ENCODE peak calls at places on chromosomes 13 and 19, in ten cellular contexts. R, M, O, T, I, Q, Y, X, A and D are unnamed samples.

GRCh38 chr13:94251801-94252200 is 227.7 kb downstream of the DCT start:
- DNase-seq in R (no peak), M (no peak), O (peak), T (peak), I (peak), Q (peak), Y (no peak), X (no peak), A (no peak), D (peak)

GRCh38 chr13:30905932-30906383 is at the start of gene MEDAG:
- DNase-seq in R (no peak), M (peak), O (peak), T (no peak), I (no peak), Q (peak), Y (peak), X (no peak), A (peak), D (peak)

GRCh38 chr19:4278460-4278901 is 585 bp upstream of the SHD start:
- DNase-seq in R (no peak), M (no peak), O (no peak), T (no peak), I (no peak), Q (no peak), Y (no peak), X (no peak), A (no peak), D (no peak)

GRCh38 chr19:39132344-39132969 is 6.9 kb downstream of the PAK4 start:
- DNase-seq in R (no peak), M (no peak), O (no peak), T (no peak), I (no peak), Q (no peak), Y (no peak), X (no peak), A (no peak), D (no peak)

GRCh38 chr13:93982189-93982918 is 497.1 kb downstream of the DCT start:
- DNase-seq in R (no peak), M (no peak), O (no peak), T (peak), I (no peak), Q (no peak), Y (no peak), X (no peak), A (no peak), D (no peak)

GRCh38 chr19:10226376-10227214 is 4.5 kb downstream of the S1PR2 start:
- DNase-seq in R (no peak), M (peak), O (peak), T (no peak), I (peak), Q (peak), Y (no peak), X (no peak), A (peak), D (peak)

GRCh38 chr19:3576696-3577443 is 4.1 kb downstream of the HMG20B start:
- DNase-seq in R (no peak), M (no peak), O (no peak), T (peak), I (peak), Q (peak), Y (peak), X (no peak), A (peak), D (peak)

GRCh38 chr19:34189199-34189916 is 17.1 kb downstream of the LSM14A start:
- DNase-seq in R (no peak), M (no peak), O (no peak), T (no peak), I (no peak), Q (no peak), Y (no peak), X (no peak), A (no peak), D (no peak)

GRCh38 chr19:408441-409005 is 424 bp downstream of the C2CD4C start:
- DNase-seq in R (no peak), M (peak), O (no peak), T (peak), I (no peak), Q (no peak), Y (no peak), X (no peak), A (peak), D (no peak)

GRCh38 chr19:33946535-33947323 is 150.1 kb downstream of the KCTD15 start:
- DNase-seq in R (no peak), M (no peak), O (no peak), T (no peak), I (no peak), Q (no peak), Y (no peak), X (no peak), A (no peak), D (no peak)

GRCh38 chr13:110323172-110323851 is 16.2 kb downstream of the COL4A2 start:
- DNase-seq in R (no peak), M (no peak), O (peak), T (peak), I (no peak), Q (no peak), Y (no peak), X (no peak), A (peak), D (no peak)

GRCh38 chr13:30577381-30577780 is 40.3 kb upstream of the USPL1 start:
- DNase-seq in R (no peak), M (no peak), O (peak), T (no peak), I (peak), Q (no peak), Y (no peak), X (no peak), A (no peak), D (no peak)

GRCh38 chr13:68380041-68380973 is 1150.2 kb upstream of the PCDH9 start:
- DNase-seq in R (no peak), M (no peak), O (no peak), T (no peak), I (no peak), Q (no peak), Y (no peak), X (no peak), A (no peak), D (no peak)

GRCh38 chr19:57348136-57348535 is 2.9 kb upstream of the ZNF304 start:
- DNase-seq in R (no peak), M (no peak), O (no peak), T (no peak), I (no peak), Q (no peak), Y (no peak), X (no peak), A (no peak), D (no peak)

DNA sequence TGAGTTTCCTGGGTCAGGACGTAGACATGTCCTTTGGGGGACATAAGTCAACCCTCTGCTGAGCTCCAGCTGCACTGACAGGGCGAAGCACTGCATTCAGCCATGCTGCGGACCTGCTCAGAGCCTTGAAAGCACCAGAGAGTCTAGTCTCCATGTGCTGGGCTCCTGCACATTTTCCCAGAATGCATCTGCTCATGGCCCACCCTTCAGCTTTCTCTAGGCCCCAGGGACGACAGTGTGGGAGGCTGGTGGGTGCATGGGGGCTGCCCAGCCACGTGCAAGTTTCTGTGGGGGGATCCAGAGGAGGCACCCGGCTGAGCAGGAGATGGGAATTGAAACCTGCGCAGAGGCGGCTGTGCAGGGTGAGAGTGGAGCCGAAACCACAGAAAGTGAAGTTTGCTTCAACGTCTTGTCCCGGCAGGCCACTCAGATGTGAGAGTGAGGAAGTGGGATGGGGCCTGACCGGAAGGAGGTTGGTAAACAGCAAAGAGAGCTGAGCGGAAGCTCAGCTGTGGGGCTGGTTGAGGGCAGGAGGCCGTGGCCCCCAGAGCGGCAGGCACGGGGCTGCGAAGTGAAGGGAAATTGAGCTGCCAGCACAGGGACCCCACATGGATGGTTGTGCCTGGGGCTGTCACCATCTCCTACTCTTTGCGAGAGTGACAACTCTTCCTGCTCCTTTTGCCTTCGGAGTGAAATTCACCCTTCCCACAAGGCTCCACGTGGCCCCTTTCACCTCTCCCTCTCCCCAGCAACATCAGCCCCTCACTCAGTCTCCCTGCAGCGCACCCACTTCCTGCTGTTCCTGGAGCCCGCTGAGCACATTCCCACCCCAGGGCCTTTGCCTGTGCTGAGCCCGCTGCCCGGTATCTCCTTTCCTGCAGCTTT is 11.8 kb downstream of the PGLS start:
- DNase-seq in R (no peak), M (no peak), O (no peak), T (no peak), I (no peak), Q (no peak), Y (no peak), X (no peak), A (peak), D (no peak)
- TF ChIP-seq CTCF in R (no peak), M (no peak), O (no peak), T (no peak), I (no peak), Q (no peak), Y (no peak), X (no peak), A (no peak), D (no peak)

GRCh38 chr19:36771275-36772231 is 1.1 kb downstream of the ZNF850 start:
- DNase-seq in R (peak), M (no peak), O (peak), T (peak), I (peak), Q (peak), Y (peak), X (peak), A (peak), D (peak)
- TF ChIP-seq CTCF in R (no peak), M (no peak), O (no peak), T (no peak), I (no peak), Q (no peak), Y (no peak), X (no peak), A (no peak), D (no peak)

GRCh38 chr13:98033277-98034247 is 80.1 kb downstream of the IPO5 start:
- DNase-seq in R (no peak), M (no peak), O (peak), T (peak), I (peak), Q (peak), Y (peak), X (peak), A (no peak), D (peak)
- TF ChIP-seq CTCF in R (peak), M (no peak), O (peak), T (peak), I (peak), Q (peak), Y (no peak), X (no peak), A (no peak), D (no peak)

DNA sequence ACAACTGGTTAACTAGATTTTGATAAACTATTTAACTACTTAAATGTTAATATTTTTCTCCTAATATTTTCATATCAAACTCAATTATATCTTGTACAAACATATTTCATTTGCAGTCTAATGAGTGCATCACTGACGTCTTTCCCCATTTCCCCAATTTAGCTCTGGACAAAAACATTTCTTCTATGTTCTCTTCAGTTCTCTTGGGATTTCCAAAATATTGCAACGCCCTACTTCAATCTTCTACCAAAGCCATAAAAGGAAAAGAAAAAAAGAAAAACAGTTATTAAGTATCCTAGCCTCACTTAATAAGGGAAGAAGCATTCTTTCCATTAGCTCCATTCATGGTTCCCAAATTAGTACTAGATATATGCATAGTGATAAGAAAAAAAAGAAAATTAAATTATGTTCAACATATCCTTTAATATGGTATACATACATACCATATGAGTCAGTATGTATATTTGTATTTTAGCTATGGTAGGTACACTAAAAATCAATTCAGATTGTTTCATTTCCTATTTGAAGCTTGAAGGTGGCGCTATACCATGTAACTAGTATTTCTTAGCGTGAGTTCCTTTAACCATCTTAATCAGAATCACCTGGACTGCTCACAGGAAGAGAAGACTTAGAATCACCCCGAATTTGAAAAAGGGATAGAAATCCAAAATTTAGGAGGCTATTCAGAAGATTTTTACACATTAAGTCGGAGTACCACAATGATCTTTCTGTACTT is 9.9 kb downstream of the FBXL3 start:
- DNase-seq in R (no peak), M (no peak), O (no peak), T (no peak), I (no peak), Q (no peak), Y (no peak), X (no peak), A (no peak), D (no peak)
- TF ChIP-seq CTCF in R (no peak), M (no peak), O (no peak), T (peak), I (peak), Q (no peak), Y (no peak), X (no peak), A (no peak), D (no peak)

GRCh38 chr19:54179921-54180452 is 7.0 kb upstream of the TMC4 start:
- DNase-seq in R (peak), M (no peak), O (peak), T (peak), I (peak), Q (no peak), Y (peak), X (no peak), A (no peak), D (no peak)
- TF ChIP-seq CTCF in R (peak), M (peak), O (peak), T (no peak), I (peak), Q (no peak), Y (no peak), X (peak), A (no peak), D (peak)

GRCh38 chr13:49791214-49791752 is 1.2 kb downstream of the KPNA3 start:
- DNase-seq in R (no peak), M (no peak), O (peak), T (peak), I (peak), Q (no peak), Y (no peak), X (no peak), A (no peak), D (peak)
- TF ChIP-seq CTCF in R (no peak), M (no peak), O (peak), T (no peak), I (peak), Q (no peak), Y (no peak), X (no peak), A (no peak), D (no peak)